ENCODE peak calls at places on chromosome 5, in five cellular contexts. Z, A, D, P and N are unnamed samples.

GRCh38 chr5:33105521-33105941 is 335.2 kb upstream of the TARS1 start:
- DNase-seq in Z (peak), A (no peak), D (peak), P (no peak), N (peak)

GRCh38 chr5:16628376-16628775 is 11.6 kb upstream of the RETREG1 start:
- DNase-seq in Z (no peak), A (no peak), D (no peak), P (no peak), N (no peak)

GRCh38 chr5:1007681-1008450 is 736 bp upstream of the NKD2 start:
- DNase-seq in Z (no peak), A (no peak), D (no peak), P (no peak), N (no peak)

GRCh38 chr5:90590-91547 is 1.1 kb upstream of the PLEKHG4B start:
- DNase-seq in Z (peak), A (no peak), D (no peak), P (no peak), N (no peak)

GRCh38 chr5:39650234-39650816 is 225.5 kb upstream of the DAB2 start:
- DNase-seq in Z (no peak), A (no peak), D (peak), P (no peak), N (no peak)

GRCh38 chr5:89343666-89344065 is 460.7 kb upstream of the MEF2C start:
- DNase-seq in Z (no peak), A (no peak), D (peak), P (no peak), N (peak)

GRCh38 chr5:141747152-141747640 is 65.2 kb upstream of the ARAP3 start:
- DNase-seq in Z (peak), A (no peak), D (peak), P (no peak), N (peak)

GRCh38 chr5:111392181-111392580 is 120.2 kb downstream of the STARD4 start:
- DNase-seq in Z (no peak), A (no peak), D (no peak), P (no peak), N (no peak)

GRCh38 chr5:74069741-74070140 is 443.7 kb downstream of the ARHGEF28 start:
- DNase-seq in Z (no peak), A (no peak), D (no peak), P (no peak), N (no peak)

GRCh38 chr5:1468247-1468612 is 23.0 kb upstream of the SLC6A3 start:
- DNase-seq in Z (peak), A (peak), D (no peak), P (no peak), N (no peak)

GRCh38 chr5:123285122-123286011 is 137.8 kb downstream of the CEP120 start:
- DNase-seq in Z (peak), A (no peak), D (peak), P (no peak), N (no peak)

GRCh38 chr5:181246276-181247050 is 2.8 kb upstream of the RACK1 start:
- DNase-seq in Z (peak), A (peak), D (peak), P (peak), N (peak)

GRCh38 chr5:80245986-80246781 is 9.7 kb downstream of the SERINC5 start:
- DNase-seq in Z (peak), A (no peak), D (peak), P (no peak), N (no peak)

GRCh38 chr5:3310551-3311340 is 284.9 kb upstream of the IRX1 start:
- DNase-seq in Z (peak), A (no peak), D (peak), P (no peak), N (peak)

GRCh38 chr5:152560508-152561137 is 155.5 kb upstream of the NMUR2 start:
- DNase-seq in Z (peak), A (peak), D (peak), P (no peak), N (peak)

GRCh38 chr5:17326600-17327037 is 109.2 kb downstream of the BASP1 start:
- DNase-seq in Z (no peak), A (no peak), D (no peak), P (no peak), N (no peak)

GRCh38 chr5:96384353-96384752 is 48.7 kb downstream of the PCSK1 start:
- DNase-seq in Z (peak), A (no peak), D (peak), P (no peak), N (peak)

GRCh38 chr5:37005946-37006540 is 129.5 kb downstream of the NIPBL start:
- DNase-seq in Z (peak), A (no peak), D (peak), P (no peak), N (no peak)

GRCh38 chr5:37532976-37533740 is 154.0 kb downstream of the WDR70 start:
- DNase-seq in Z (no peak), A (no peak), D (peak), P (no peak), N (no peak)

GRCh38 chr5:174526177-174526576 is 198.2 kb upstream of the MSX2 start:
- DNase-seq in Z (no peak), A (no peak), D (no peak), P (no peak), N (no peak)

GRCh38 chr5:14086261-14086660 is 56.9 kb upstream of the TRIO start:
- DNase-seq in Z (peak), A (no peak), D (no peak), P (no peak), N (no peak)

GRCh38 chr5:31078931-31079330 is 114.6 kb upstream of the CDH6 start:
- DNase-seq in Z (no peak), A (no peak), D (no peak), P (no peak), N (no peak)

GRCh38 chr5:16930487-16930886 is 5.6 kb downstream of the MYO10 start:
- DNase-seq in Z (no peak), A (no peak), D (peak), P (no peak), N (no peak)

GRCh38 chr5:431711-432050 is 11.3 kb upstream of the EXOC3 start:
- DNase-seq in Z (no peak), A (no peak), D (no peak), P (no peak), N (no peak)

GRCh38 chr5:89397096-89397495 is 514.1 kb upstream of the MEF2C start:
- DNase-seq in Z (no peak), A (no peak), D (no peak), P (no peak), N (no peak)

DNA sequence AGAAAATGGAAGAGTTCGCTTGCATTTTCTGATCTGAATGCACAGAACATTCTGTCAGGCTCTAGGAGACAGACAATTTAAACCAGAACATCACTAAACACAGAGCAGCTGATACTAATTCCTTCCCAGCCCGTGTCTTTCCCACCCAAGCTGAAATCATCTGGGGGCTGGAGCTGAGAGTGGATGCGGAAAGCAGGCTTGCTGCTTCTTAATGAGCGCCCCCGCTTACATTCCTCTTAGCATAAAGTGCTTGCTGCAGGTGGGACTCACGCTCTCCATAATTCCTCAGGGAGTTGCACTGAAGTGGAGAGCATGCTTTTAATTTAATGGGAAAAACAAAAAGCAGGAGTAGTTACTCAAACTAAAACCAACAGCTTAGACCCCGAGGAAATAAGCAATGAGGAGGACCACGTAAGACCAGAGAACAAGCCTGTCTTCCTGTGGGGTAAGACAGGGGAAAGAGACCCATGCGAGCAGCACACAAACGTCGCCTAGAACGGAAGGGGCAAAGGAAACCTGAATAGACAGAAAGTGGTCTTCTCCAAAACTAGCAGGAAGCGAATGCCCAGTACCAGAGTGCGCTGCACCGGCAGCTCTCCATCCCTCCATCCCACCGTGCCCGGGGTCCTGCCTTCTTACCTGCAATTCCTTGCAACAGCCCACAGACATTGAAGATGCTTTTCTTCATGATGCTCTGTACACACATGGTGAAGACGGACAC is 139.3 kb downstream of the LHFPL2 start:
- DNase-seq in Z (no peak), A (no peak), D (no peak), P (no peak), N (no peak)
- H3K4me3 ChIP-seq in Z (peak), A (peak), D (no peak), P (peak), N (peak)

DNA sequence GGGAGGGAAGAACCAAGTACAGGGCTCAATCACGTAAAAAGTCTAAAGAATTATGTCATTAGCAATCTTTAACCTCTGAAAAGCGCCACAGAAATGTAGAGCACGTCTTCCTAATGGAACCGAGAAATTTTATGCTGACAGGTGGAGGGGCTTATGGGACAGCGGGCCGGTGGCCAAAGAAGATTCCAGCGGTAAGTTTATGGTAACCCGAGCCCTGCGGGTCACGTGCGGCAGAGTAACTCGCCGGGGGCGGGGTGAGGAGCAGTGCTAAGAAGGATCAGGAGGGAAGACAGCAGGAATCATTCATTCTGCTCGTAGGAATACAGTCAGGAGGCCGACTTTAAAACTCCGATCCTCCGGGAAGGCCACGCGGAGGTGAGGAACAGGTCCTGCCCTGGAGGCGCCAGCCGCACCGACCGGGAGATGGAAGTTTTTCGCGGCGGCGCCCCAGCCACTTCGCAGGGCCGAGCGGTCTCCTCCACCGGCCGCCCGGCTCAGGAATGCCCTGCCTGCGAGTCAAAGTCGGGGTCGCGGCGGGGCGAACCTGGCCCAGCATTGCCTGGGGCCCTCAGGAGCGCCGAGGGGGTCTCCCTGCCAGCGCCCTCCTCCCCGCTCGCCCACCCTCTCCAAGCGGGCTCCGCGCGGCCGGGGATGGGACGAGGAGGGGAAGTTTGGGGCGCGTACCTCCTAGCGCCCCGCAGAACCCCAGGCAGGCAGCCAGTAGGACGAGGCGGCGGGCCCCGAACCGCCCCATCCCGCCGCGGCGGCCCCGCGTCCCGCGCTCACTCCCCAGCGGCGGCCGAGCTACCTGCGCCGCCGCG is 101.8 kb downstream of the ESM1 start:
- DNase-seq in Z (peak), A (no peak), D (peak), P (no peak), N (peak)
- H3K4me3 ChIP-seq in Z (peak), A (no peak), D (peak), P (peak), N (peak)

GRCh38 chr5:34691326-34691725 is 35.2 kb downstream of the RAI14 start:
- DNase-seq in Z (peak), A (no peak), D (no peak), P (no peak), N (no peak)

GRCh38 chr5:34692781-34693180 is 36.7 kb downstream of the RAI14 start:
- DNase-seq in Z (no peak), A (no peak), D (no peak), P (no peak), N (no peak)

GRCh38 chr5:34690301-34690700 is 34.2 kb downstream of the RAI14 start:
- DNase-seq in Z (no peak), A (no peak), D (no peak), P (no peak), N (no peak)

GRCh38 chr5:34688015-34688800 is 32.1 kb downstream of the RAI14 start:
- DNase-seq in Z (peak), A (no peak), D (no peak), P (no peak), N (no peak)

GRCh38 chr5:34690898-34691297 is 34.8 kb downstream of the RAI14 start:
- DNase-seq in Z (no peak), A (no peak), D (no peak), P (no peak), N (no peak)
- H3K4me3 ChIP-seq in Z (no peak), A (no peak), D (no peak), P (no peak), N (no peak)

DNA sequence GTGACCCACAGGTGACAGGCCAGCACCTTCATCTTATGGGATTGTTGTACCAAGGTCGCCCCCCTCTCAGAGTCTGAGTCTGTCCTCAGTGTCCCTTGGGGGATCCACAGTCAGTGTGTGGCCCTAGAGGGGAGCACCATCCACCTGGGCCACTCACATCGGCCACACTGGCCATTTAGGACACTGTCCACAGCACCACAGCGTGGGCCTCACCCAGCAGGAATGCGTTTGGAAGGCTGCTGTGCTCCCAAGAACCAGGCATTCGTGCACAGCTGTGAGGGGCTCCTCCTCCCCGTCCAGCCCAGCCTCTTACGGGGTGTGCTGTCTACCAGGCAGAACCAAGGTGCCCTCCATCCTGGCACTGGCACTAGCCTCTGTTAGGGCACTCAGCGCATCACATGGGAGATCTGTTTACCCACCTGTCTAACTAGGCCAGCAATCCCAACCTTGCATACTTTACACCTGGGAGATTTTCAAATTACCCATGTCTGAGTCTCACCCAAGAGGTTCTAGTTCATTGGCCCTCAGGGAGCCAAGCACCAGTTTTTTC is 24.5 kb upstream of the UBE2QL1 start:
- DNase-seq in Z (no peak), A (no peak), D (no peak), P (no peak), N (no peak)
- H3K4me3 ChIP-seq in Z (no peak), A (no peak), D (no peak), P (no peak), N (no peak)

DNA sequence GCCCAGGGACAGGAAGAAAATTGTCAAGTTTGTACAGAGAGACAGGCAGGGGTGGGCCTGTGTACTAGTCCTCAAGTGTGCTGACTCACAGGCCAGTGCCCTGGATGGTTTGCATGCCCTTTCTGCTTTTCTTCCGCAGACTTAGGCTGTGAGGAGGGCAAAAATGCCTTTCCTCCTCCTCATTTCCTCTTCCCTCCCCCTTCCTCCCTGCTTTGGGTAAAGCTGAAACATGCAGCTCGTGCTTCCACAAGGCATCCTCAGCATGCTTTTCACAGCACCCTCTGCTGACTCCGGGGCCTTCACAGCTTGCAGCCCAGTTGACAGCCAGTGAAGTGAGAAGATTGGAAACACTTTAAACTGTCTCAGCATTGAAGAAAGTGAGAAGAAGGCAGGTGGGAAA is 138.6 kb downstream of the GRIA1 start:
- DNase-seq in Z (peak), A (no peak), D (peak), P (no peak), N (peak)
- H3K4me3 ChIP-seq in Z (no peak), A (no peak), D (no peak), P (no peak), N (no peak)

GRCh38 chr5:35247645-35248034 is 17.4 kb upstream of the PRLR start:
- DNase-seq in Z (peak), A (no peak), D (peak), P (no peak), N (peak)
- H3K4me3 ChIP-seq in Z (no peak), A (no peak), D (no peak), P (no peak), N (no peak)

GRCh38 chr5:124655211-124655880 is 91.1 kb downstream of the ZNF608 start:
- DNase-seq in Z (peak), A (no peak), D (peak), P (no peak), N (no peak)

GRCh38 chr5:124652892-124653441 is 93.5 kb downstream of the ZNF608 start:
- DNase-seq in Z (no peak), A (no peak), D (no peak), P (no peak), N (no peak)

GRCh38 chr5:124658867-124659557 is 87.4 kb downstream of the ZNF608 start:
- DNase-seq in Z (peak), A (no peak), D (no peak), P (no peak), N (no peak)

GRCh38 chr5:124654418-124654817 is 92.0 kb downstream of the ZNF608 start:
- DNase-seq in Z (no peak), A (no peak), D (no peak), P (no peak), N (no peak)

GRCh38 chr5:124655943-124656459 is 90.4 kb downstream of the ZNF608 start:
- DNase-seq in Z (peak), A (no peak), D (peak), P (no peak), N (peak)
- H3K4me3 ChIP-seq in Z (no peak), A (no peak), D (no peak), P (no peak), N (peak)

GRCh38 chr5:161545701-161546462 is 643 bp downstream of the GABRB2 start:
- DNase-seq in Z (no peak), A (no peak), D (no peak), P (no peak), N (no peak)
- H3K4me3 ChIP-seq in Z (no peak), A (no peak), D (no peak), P (no peak), N (peak)

GRCh38 chr5:169655353-169655752 is 18.3 kb downstream of the DOCK2 start:
- DNase-seq in Z (no peak), A (no peak), D (no peak), P (no peak), N (no peak)
- H3K4me3 ChIP-seq in Z (no peak), A (no peak), D (no peak), P (no peak), N (no peak)